ENCODE peak calls at places on chromosomes 4 and X, in four cellular contexts. One of them, this sample, is unnamed.

GRCh38 chrX:97672138-97672537 is 788.4 kb downstream of the RPA4 start:
- DNase-seq in HepG2: no peak
- DNase-seq in K562: no peak
- DNase-seq in WTC11: no peak
- DNase-seq in this sample: no peak

GRCh38 chr4:98181815-98182214 is 38.5 kb upstream of the STPG2 start:
- DNase-seq in HepG2: no peak
- DNase-seq in K562: no peak
- DNase-seq in WTC11: no peak
- DNase-seq in this sample: peak; percentile 1

GRCh38 chr4:105923507-105924238 is 28.4 kb downstream of the NPNT start:
- DNase-seq in HepG2: no peak
- DNase-seq in K562: no peak
- DNase-seq in WTC11: no peak
- DNase-seq in this sample: no peak

GRCh38 chr4:125262079-125262478 is 52.7 kb upstream of the FAT4 start:
- DNase-seq in HepG2: no peak
- DNase-seq in K562: no peak
- DNase-seq in WTC11: no peak
- DNase-seq in this sample: no peak

GRCh38 chrX:72659726-72660125 is 54.4 kb downstream of the PHKA1 start:
- DNase-seq in HepG2: no peak
- DNase-seq in K562: no peak
- DNase-seq in WTC11: no peak
- DNase-seq in this sample: no peak

GRCh38 chr4:41866799-41867677 is 68.2 kb upstream of the TMEM33 start:
- DNase-seq in HepG2: no peak
- DNase-seq in K562: no peak
- DNase-seq in WTC11: peak; percentile 54
- DNase-seq in this sample: no peak

GRCh38 chr4:152731997-152732396 is 47.5 kb downstream of the TIGD4 start:
- DNase-seq in HepG2: no peak
- DNase-seq in K562: no peak
- DNase-seq in WTC11: no peak
- DNase-seq in this sample: no peak

GRCh38 chrX:2177541-2177940 is 323.2 kb downstream of the DHRSX start:
- DNase-seq in HepG2: no peak
- DNase-seq in K562: no peak
- DNase-seq in WTC11: no peak
- DNase-seq in this sample: no peak

GRCh38 chr4:184873039-184873438 is 47.3 kb upstream of the ACSL1 start:
- DNase-seq in HepG2: no peak
- DNase-seq in K562: no peak
- DNase-seq in WTC11: no peak
- DNase-seq in this sample: no peak

GRCh38 chrX:112190646-112191045 is 108.1 kb upstream of the TRPC5 start:
- DNase-seq in HepG2: no peak
- DNase-seq in K562: no peak
- DNase-seq in WTC11: no peak
- DNase-seq in this sample: no peak

GRCh38 chrX:115372026-115372610 is 82.6 kb downstream of the LUZP4 start:
- DNase-seq in HepG2: no peak
- DNase-seq in K562: no peak
- DNase-seq in WTC11: no peak
- DNase-seq in this sample: peak; percentile 77
- TF ChIP-seq NR3C1 in HepG2: no peak
- TF ChIP-seq NR3C1 in K562: no peak
- TF ChIP-seq NR3C1 in WTC11: no peak
- TF ChIP-seq NR3C1 in this sample: no peak

GRCh38 chrX:41382699-41383645 is 49.0 kb downstream of the DDX3X start:
- DNase-seq in HepG2: no peak
- DNase-seq in K562: peak; percentile 41
- DNase-seq in WTC11: no peak
- DNase-seq in this sample: peak; percentile 77

GRCh38 chrX:41386222-41386990 is 52.4 kb downstream of the DDX3X start:
- DNase-seq in HepG2: no peak
- DNase-seq in K562: no peak
- DNase-seq in WTC11: no peak
- DNase-seq in this sample: no peak

GRCh38 chrX:41377624-41378023 is 43.7 kb downstream of the DDX3X start:
- DNase-seq in HepG2: no peak
- DNase-seq in K562: no peak
- DNase-seq in WTC11: no peak
- DNase-seq in this sample: no peak

GRCh38 chrX:41384041-41384705 is 50.2 kb downstream of the DDX3X start:
- DNase-seq in HepG2: no peak
- DNase-seq in K562: peak; percentile 80
- DNase-seq in WTC11: no peak
- DNase-seq in this sample: no peak

DNA sequence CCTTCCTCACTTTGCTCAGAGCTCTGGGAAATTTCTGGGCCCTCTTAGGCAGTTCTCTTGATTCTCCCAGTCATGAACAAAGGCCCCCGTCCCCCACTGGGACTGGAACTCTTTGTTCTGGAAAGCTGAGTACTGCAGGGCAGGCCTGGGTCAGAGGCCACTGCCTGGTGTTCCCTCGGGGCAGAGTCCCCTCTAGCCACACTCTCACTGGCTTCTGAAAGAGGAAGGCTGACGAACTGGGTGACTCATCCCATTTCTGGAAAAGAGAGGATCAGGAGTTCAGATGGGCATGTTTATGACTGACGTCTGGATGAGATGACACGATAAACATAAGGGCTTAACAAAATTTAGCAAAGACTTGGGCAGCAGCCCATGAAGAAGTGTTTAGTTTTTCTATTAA is 47.7 kb downstream of the DDX3X start:
- DNase-seq in HepG2: peak; percentile 89
- DNase-seq in K562: peak; percentile 52
- DNase-seq in WTC11: peak; percentile 28
- DNase-seq in this sample: peak; percentile 93
- TF ChIP-seq NR3C1 in HepG2: no peak
- TF ChIP-seq NR3C1 in K562: no peak
- TF ChIP-seq NR3C1 in WTC11: no peak
- TF ChIP-seq NR3C1 in this sample: no peak

GRCh38 chrX:46693149-46693548 is 65.8 kb downstream of the SLC9A7 start:
- DNase-seq in HepG2: no peak
- DNase-seq in K562: no peak
- DNase-seq in WTC11: no peak
- DNase-seq in this sample: no peak
- TF ChIP-seq NR3C1 in HepG2: no peak
- TF ChIP-seq NR3C1 in K562: no peak
- TF ChIP-seq NR3C1 in WTC11: no peak
- TF ChIP-seq NR3C1 in this sample: no peak

GRCh38 chrX:136250191-136251041 is 784 bp downstream of the MAP7D3 start:
- DNase-seq in HepG2: no peak
- DNase-seq in K562: peak; percentile 27
- DNase-seq in WTC11: no peak
- DNase-seq in this sample: peak; percentile 27
- TF ChIP-seq NR3C1 in HepG2: no peak
- TF ChIP-seq NR3C1 in K562: no peak
- TF ChIP-seq NR3C1 in WTC11: no peak
- TF ChIP-seq NR3C1 in this sample: no peak

DNA sequence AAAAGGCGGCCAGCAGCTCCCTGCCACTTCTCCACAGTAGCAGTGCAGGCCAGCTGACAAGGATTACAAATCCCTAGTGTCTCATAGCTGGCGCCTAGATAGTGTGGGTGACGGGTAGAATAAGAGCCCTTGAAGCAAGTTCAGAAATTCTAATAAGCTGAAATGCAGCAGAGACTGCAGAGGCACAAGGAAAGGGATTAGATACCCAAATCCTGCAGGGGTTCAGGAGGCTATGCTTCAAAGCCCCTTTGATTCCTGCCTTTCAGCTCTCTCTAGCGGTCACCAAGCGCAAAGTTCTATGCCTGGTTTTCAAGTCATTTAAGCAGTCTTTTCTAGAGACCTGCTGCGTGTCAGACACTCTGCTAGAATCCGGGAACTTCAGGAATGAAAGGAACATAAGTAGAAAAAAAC is 79.2 kb downstream of the RLIM start:
- DNase-seq in HepG2: peak; percentile 16
- DNase-seq in K562: peak; percentile 16
- DNase-seq in WTC11: peak; percentile 16
- DNase-seq in this sample: peak; percentile 29
- TF ChIP-seq NR3C1 in HepG2: no peak
- TF ChIP-seq NR3C1 in K562: no peak
- TF ChIP-seq NR3C1 in WTC11: no peak
- TF ChIP-seq NR3C1 in this sample: no peak

GRCh38 chr4:8177544-8177943 is 18.9 kb upstream of the ABLIM2 start:
- DNase-seq in HepG2: no peak
- DNase-seq in K562: no peak
- DNase-seq in WTC11: no peak
- DNase-seq in this sample: no peak

GRCh38 chr4:8175686-8176085 is 17.1 kb upstream of the ABLIM2 start:
- DNase-seq in HepG2: no peak
- DNase-seq in K562: no peak
- DNase-seq in WTC11: no peak
- DNase-seq in this sample: no peak

GRCh38 chr4:8174970-8175369 is 16.4 kb upstream of the ABLIM2 start:
- DNase-seq in HepG2: no peak
- DNase-seq in K562: no peak
- DNase-seq in WTC11: no peak
- DNase-seq in this sample: no peak

GRCh38 chr4:8177956-8178355 is 19.3 kb upstream of the ABLIM2 start:
- DNase-seq in HepG2: no peak
- DNase-seq in K562: no peak
- DNase-seq in WTC11: no peak
- DNase-seq in this sample: no peak

DNA sequence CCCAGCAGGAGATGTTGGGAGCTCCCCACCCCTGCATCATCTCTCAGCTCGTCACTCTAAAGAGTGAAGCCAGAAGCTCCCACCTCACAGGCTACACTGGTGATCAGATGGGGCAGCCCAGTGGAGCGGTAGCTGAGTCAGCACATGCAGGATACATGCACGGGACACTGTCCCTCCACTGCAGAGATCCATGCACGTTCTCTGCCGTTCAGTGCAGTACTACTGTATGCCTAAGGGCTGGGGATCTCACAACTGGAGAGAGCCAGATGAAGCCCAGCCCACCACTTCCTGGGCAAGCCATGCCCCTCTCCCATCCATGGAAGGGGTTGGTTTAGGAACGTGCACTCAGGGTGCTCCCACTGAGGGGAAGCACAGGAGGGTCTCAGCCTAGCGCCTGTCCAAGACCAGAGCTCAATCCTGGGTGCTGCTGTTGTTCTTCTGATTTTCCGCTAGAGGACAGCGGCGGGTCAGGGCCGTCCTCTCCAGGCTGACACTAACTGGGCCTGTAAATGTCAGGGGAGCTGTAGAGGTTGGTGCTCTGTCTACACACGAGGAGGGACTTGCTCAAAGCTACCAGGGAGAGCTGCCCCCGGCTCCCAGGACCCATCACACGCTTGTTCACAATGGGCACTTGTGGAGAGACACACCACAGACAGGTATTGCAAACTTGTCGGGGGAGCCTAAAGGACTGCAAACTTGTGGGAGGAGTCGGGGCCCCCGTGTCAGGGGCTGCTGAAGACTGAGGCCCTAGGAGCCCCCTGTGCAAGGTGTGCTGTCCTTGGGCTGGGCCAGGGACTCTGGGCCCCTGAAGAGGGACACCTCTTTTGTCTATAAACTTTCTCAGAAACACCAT is 18.2 kb upstream of the ABLIM2 start:
- DNase-seq in HepG2: peak; percentile 65
- DNase-seq in K562: peak; percentile 49
- DNase-seq in WTC11: peak; percentile 62
- DNase-seq in this sample: peak; percentile 60
- TF ChIP-seq NR3C1 in HepG2: no peak
- TF ChIP-seq NR3C1 in K562: no peak
- TF ChIP-seq NR3C1 in WTC11: no peak
- TF ChIP-seq NR3C1 in this sample: no peak

GRCh38 chrX:110004210-110004609 is 1.3 kb downstream of the TMEM164 start:
- DNase-seq in HepG2: peak; percentile 9
- DNase-seq in K562: no peak
- DNase-seq in WTC11: peak; percentile 14
- DNase-seq in this sample: no peak
- TF ChIP-seq NR3C1 in HepG2: no peak
- TF ChIP-seq NR3C1 in K562: no peak
- TF ChIP-seq NR3C1 in WTC11: no peak
- TF ChIP-seq NR3C1 in this sample: no peak

This sample was measured in A549.